ENCODE peak calls at places on chromosomes 7 and 10, in ten cellular contexts. J, Y, L, R, V, W, U, C, D and K are unnamed samples.

GRCh38 chr7:140435252-140435895 is 31.5 kb downstream of the RAB19 start:
- DNase-seq in W (no peak), Y (no peak), U (no peak), V (no peak), L (no peak), J (no peak), C (no peak), R (peak), D (no peak), K (no peak)

GRCh38 chr10:546971-547590 is 142.4 kb downstream of the DIP2C start:
- DNase-seq in Y (no peak), J (no peak), L (peak), W (no peak), V (no peak), R (no peak), D (peak), C (peak), U (no peak), K (no peak)

GRCh38 chr10:49620286-49620810 is 6.5 kb downstream of the CHAT start:
- DNase-seq in V (no peak), W (no peak), Y (no peak), C (no peak), L (no peak), D (no peak), R (peak), J (no peak), U (no peak), K (no peak)

GRCh38 chr10:11823989-11824346 is 812 bp downstream of the PROSER2 start:
- DNase-seq in J (no peak), C (no peak), R (no peak), V (no peak), W (no peak), Y (no peak), U (no peak), D (no peak), L (peak), K (no peak)

GRCh38 chr7:71775648-71776047 is 636.5 kb downstream of the CALN1 start:
- DNase-seq in R (no peak), W (no peak), U (no peak), V (no peak), Y (no peak), L (peak), C (no peak), J (no peak), D (no peak), K (peak)

GRCh38 chr10:120221873-120222485 is 235.0 kb upstream of the PLPP4 start:
- DNase-seq in Y (peak), R (no peak), J (peak), L (peak), D (peak), V (peak), W (peak), U (no peak), C (peak), K (no peak)

GRCh38 chr10:72802291-72803118 is 91.0 kb upstream of the OIT3 start:
- DNase-seq in V (no peak), R (no peak), U (no peak), Y (no peak), C (no peak), L (peak), D (peak), J (no peak), W (no peak), K (no peak)

GRCh38 chr10:3524086-3524960 is 260.7 kb downstream of the KLF6 start:
- DNase-seq in D (no peak), U (no peak), Y (no peak), J (no peak), C (no peak), R (no peak), W (no peak), L (no peak), V (peak), K (no peak)

GRCh38 chr7:87404674-87405073 is 59.2 kb downstream of the CROT start:
- DNase-seq in W (no peak), R (no peak), U (no peak), D (no peak), Y (no peak), J (no peak), C (no peak), V (no peak), L (peak), K (peak)

GRCh38 chr10:118407742-118408141 is 65.6 kb upstream of the FAM204A start:
- DNase-seq in J (no peak), R (no peak), L (no peak), W (no peak), U (no peak), D (no peak), Y (no peak), V (no peak), C (no peak), K (no peak)

GRCh38 chr10:43225787-43226153 is 41.1 kb downstream of the RASGEF1A start:
- DNase-seq in R (peak), Y (no peak), L (no peak), J (no peak), D (no peak), U (no peak), W (no peak), C (no peak), V (peak), K (no peak)

GRCh38 chr10:71528371-71529202 is 131.9 kb downstream of the CDH23 start:
- DNase-seq in V (no peak), D (no peak), J (no peak), U (no peak), L (peak), Y (no peak), R (no peak), W (no peak), C (no peak), K (no peak)

GRCh38 chr10:75377869-75378268 is 23.7 kb downstream of the ZNF503 start:
- DNase-seq in D (no peak), W (no peak), V (no peak), C (no peak), R (no peak), Y (no peak), L (no peak), J (no peak), U (no peak), K (no peak)

GRCh38 chr7:130986271-130986690 is 252.3 kb upstream of the KLF14 start:
- DNase-seq in L (no peak), Y (no peak), D (peak), U (no peak), J (no peak), W (no peak), V (no peak), R (no peak), C (no peak), K (no peak)

GRCh38 chr7:95302976-95303375 is 21.4 kb downstream of the PON1 start:
- DNase-seq in U (no peak), C (no peak), W (no peak), V (no peak), Y (no peak), L (peak), D (peak), R (no peak), J (no peak), K (no peak)

GRCh38 chr7:122268101-122268500 is 36.4 kb downstream of the FEZF1 start:
- DNase-seq in J (no peak), D (no peak), R (no peak), Y (no peak), U (no peak), C (no peak), V (no peak), W (no peak), L (no peak), K (no peak)

GRCh38 chr10:76918106-76918505 is 719.5 kb downstream of the KCNMA1 start:
- DNase-seq in V (no peak), Y (no peak), L (peak), R (no peak), U (no peak), W (no peak), J (no peak), D (no peak), C (no peak), K (no peak)

GRCh38 chr7:17406756-17407155 is 108.3 kb downstream of the AHR start:
- DNase-seq in C (no peak), W (peak), R (no peak), Y (no peak), D (no peak), U (no peak), J (no peak), L (peak), V (no peak), K (no peak)

GRCh38 chr7:43658718-43659548 is 70.4 kb downstream of the COA1 start:
- DNase-seq in C (no peak), Y (peak), D (peak), W (peak), L (peak), V (no peak), R (no peak), U (no peak), J (no peak), K (peak)

GRCh38 chr7:130721486-130722277 is 12.3 kb downstream of the KLF14 start:
- DNase-seq in J (peak), W (peak), C (peak), R (peak), Y (peak), U (peak), D (peak), V (peak), L (peak), K (no peak)

GRCh38 chr10:97138777-97139317 is 46.9 kb downstream of the SLIT1 start:
- DNase-seq in L (no peak), W (no peak), V (no peak), R (no peak), C (no peak), U (no peak), D (no peak), J (no peak), Y (no peak), K (no peak)

DNA sequence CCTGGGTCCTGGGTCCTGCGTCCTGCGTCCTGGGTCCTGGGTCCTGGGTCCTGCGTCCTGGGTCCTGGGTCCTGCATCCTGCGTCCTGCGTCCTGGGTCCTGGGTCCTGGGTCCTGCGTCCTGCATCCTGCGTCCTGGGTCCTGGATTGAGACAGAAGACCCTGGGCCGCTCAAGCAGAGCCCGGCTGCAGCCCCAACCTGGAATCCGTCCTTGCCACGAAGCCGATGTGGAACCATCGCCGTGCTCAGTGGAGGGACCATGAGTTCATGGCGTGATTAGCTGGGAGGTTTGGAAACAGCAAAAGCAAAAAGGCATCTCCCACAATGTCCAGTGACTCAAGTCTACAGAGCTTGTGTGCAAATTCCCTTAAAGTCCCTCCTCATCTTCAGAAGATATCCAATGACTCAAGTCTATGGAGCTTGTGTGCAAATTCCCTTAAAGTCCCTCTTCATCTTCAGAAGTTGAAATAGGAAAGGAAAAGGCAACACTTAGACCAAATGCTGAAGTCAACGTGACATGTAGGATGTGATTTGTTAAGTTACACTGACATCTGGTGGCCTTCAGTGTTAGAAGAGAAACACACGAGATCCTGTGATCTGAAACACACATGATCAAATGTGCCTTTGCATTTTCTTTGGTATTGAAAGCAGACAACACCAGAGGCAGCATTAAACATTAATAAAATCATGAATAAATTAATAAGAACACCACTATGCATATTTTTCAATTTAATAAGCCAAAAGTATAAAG is 179.9 kb downstream of the PTPRN2 start:
- DNase-seq in D (peak), Y (no peak), C (peak), U (no peak), R (peak), L (peak), J (no peak), V (no peak), W (peak), K (no peak)
- TF ChIP-seq CTCF in D (peak), Y (no peak), C (peak), U (no peak), R (peak), L (peak), J (peak), V (no peak), W (peak), K (no peak)

DNA sequence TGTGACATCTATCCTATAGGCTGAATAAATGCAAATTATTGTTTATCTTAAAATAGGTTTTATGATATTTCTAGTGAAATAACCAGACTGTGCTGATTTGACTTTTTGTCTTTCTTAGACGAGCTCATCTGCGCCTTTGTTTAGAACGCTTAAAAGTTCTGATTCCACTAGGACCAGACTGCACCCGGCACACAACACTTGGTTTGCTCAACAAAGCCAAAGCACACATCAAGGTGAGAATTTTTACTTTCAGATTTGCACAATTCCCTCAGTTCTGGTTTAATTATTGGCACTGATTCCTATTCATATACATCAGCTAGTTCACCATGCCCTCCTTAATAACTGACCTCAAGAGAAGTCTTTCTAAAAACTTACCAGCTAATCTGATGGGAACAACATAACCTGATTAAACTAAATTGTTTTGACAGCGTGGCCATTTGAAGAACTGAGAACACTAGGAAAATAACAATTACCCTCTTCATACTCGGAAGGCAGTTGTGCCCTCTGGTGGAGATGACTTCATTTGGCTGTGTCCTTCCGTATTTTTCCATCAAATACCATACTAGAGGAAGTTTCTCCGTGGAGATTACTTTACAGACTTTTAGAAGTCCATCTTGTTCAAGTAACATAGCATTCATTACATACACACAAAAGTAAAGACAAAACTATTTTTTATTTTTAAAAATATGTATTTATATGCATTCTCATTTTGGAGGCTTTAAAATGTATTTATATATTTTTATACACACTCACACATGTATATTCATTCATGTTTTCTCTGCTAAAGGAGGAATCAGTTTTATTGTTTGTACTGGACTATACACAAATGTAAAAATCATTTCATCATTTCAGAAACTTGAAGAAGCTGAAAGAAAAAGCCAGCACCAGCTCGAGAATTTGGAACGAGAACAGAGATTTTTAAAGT is 25.4 kb downstream of the SMNDC1 start:
- DNase-seq in C (peak), U (peak), Y (peak), V (peak), D (peak), J (peak), W (peak), R (no peak), L (peak), K (no peak)
- H3K4me3 ChIP-seq in C (no peak), U (no peak), Y (no peak), V (no peak), D (no peak), J (no peak), W (no peak), R (no peak), L (peak), K (no peak)

GRCh38 chr10:51961401-51961800 is 262.0 kb upstream of the CSTF2T start:
- DNase-seq in C (no peak), U (no peak), D (no peak), Y (no peak), R (no peak), W (no peak), V (no peak), J (no peak), L (no peak), K (no peak)

GRCh38 chr10:51956822-51957221 is 257.4 kb upstream of the CSTF2T start:
- DNase-seq in W (no peak), R (no peak), U (no peak), L (no peak), J (no peak), C (no peak), Y (no peak), V (no peak), D (no peak), K (no peak)

GRCh38 chr10:51955696-51956095 is 256.3 kb upstream of the CSTF2T start:
- DNase-seq in R (no peak), D (no peak), Y (no peak), V (no peak), W (no peak), C (no peak), L (no peak), J (no peak), U (no peak), K (no peak)

GRCh38 chr10:51964630-51965029 is 265.2 kb upstream of the CSTF2T start:
- DNase-seq in J (no peak), U (no peak), V (no peak), Y (peak), D (no peak), L (peak), C (no peak), R (no peak), W (no peak), K (no peak)

GRCh38 chr10:51960494-51960895 is 261.1 kb upstream of the CSTF2T start:
- DNase-seq in Y (peak), V (no peak), C (peak), D (peak), W (peak), R (no peak), L (peak), J (peak), U (no peak), K (no peak)
- TF ChIP-seq CTCF in Y (peak), V (peak), C (peak), D (peak), W (peak), R (peak), L (peak), J (peak), U (no peak), K (peak)

GRCh38 chr7:158959021-158959717 is 102.8 kb downstream of the DYNC2I1 start:
- DNase-seq in D (no peak), L (no peak), R (no peak), Y (no peak), U (no peak), W (no peak), V (no peak), C (no peak), J (no peak), K (no peak)

GRCh38 chr7:158958618-158959017 is 102.3 kb downstream of the DYNC2I1 start:
- DNase-seq in J (no peak), C (no peak), U (no peak), L (no peak), D (no peak), R (no peak), V (no peak), Y (no peak), W (no peak), K (no peak)

GRCh38 chr7:158956805-158957506 is 100.6 kb downstream of the DYNC2I1 start:
- DNase-seq in L (no peak), W (no peak), R (no peak), Y (no peak), V (no peak), U (no peak), J (no peak), D (no peak), C (no peak), K (no peak)

GRCh38 chr7:158957507-158957900 is 101.1 kb downstream of the DYNC2I1 start:
- DNase-seq in U (no peak), L (no peak), C (no peak), Y (no peak), D (no peak), W (no peak), V (peak), J (no peak), R (no peak), K (no peak)

GRCh38 chr7:158957921-158958471 is 101.6 kb downstream of the DYNC2I1 start:
- DNase-seq in V (peak), C (no peak), D (peak), J (no peak), L (no peak), W (no peak), U (peak), Y (no peak), R (peak), K (no peak)
- H3K4me3 ChIP-seq in V (peak), C (no peak), D (peak), J (no peak), L (no peak), W (no peak), U (no peak), Y (no peak), R (peak), K (no peak)

DNA sequence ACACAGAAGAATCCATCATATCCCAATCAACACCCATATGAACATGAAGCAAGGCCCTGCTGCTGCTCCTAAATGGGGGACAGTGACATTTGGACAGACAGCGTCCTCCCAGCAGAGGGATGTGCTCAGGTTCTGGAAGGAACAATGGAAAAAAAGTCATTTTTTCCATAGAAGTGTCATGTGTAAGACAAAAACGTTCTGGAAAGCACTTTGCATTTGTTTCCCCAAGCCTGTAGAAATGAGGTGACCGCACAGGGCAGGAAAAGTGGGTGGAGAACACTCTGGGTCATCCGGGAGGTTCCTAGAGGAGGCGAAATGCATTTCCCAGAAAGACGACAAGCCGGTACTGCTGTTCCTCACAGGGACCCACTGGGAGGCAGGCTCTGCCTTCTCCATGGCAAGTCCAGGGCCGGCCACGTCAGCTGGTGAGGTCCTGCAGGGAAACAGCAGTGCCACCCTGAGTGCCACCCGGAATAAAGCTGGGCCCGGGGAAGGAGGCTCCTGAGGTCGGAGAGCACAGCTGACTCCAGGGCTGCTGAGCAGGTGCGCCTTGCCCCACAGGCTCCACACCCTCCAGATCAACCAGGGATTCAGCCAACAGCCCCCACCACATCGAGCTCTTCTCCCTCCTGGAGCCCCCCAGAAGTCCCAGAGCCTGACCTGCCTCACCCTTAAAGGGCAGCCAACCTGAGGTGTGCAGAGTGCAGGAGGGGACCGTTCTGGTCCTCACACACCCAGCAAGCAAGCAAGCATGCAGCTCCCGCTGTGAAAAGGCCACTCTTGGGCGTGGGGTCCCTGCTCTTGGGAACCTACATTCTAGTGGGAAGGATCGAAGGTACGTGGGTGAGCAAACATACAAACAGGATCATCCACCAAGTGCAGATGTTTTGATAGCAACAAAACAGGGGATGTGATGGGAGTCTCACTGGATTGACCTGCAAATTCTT is 28.8 kb upstream of the INPP5A start:
- DNase-seq in V (no peak), D (no peak), Y (no peak), L (no peak), W (peak), U (no peak), J (no peak), C (no peak), R (no peak), K (no peak)
- TF ChIP-seq CTCF in V (no peak), D (no peak), Y (no peak), L (no peak), W (no peak), U (no peak), J (no peak), C (no peak), R (peak), K (no peak)